ENCODE peak calls at places on chromosomes 16 and 17, in ten cellular contexts. Q is cardiac muscle cell, G is spleen, U is upper lobe of left lung, Z is brain microvascular endothelial cell, R is tibial artery, V is mammary epithelial cell, K is upper lobe of right lung, L is thyroid gland, H is progenitor cell of endocrine pancreas. W is an unnamed sample.

GRCh38 chr16:7513429-7513828 is 180.8 kb downstream of the RBFOX1 start:
- DNase-seq in U (no peak), L (peak), Z (no peak), V (no peak), H (no peak), G (no peak), K (no peak), R (no peak), Q (no peak), W (no peak)

GRCh38 chr17:56310780-56311179 is 157.5 kb downstream of the ANKFN1 start:
- DNase-seq in U (no peak), R (no peak), Z (no peak), H (no peak), G (no peak), L (no peak), V (no peak), Q (no peak), K (no peak), W (no peak)

GRCh38 chr16:64434526-64435069 is 687.3 kb downstream of the CDH11 start:
- DNase-seq in H (no peak), V (no peak), R (no peak), G (no peak), Q (no peak), Z (no peak), K (no peak), U (no peak), L (no peak), W (no peak)

GRCh38 chr16:22693670-22694340 is 120.2 kb upstream of the HS3ST2 start:
- DNase-seq in G (no peak), L (no peak), U (no peak), H (no peak), Q (no peak), V (no peak), Z (no peak), R (no peak), K (no peak), W (no peak)

GRCh38 chr16:79751785-79752184 is 151.2 kb upstream of the MAF start:
- DNase-seq in H (no peak), Q (peak), Z (no peak), K (no peak), U (no peak), L (no peak), V (peak), R (peak), G (no peak), W (no peak)

GRCh38 chr17:31411707-31412285 is 20.3 kb downstream of the RAB11FIP4 start:
- DNase-seq in G (peak), Q (no peak), H (no peak), K (no peak), U (no peak), Z (no peak), R (no peak), L (no peak), V (no peak), W (no peak)

GRCh38 chr17:36593651-36594316 is 2.1 kb downstream of the DHRS11 start:
- DNase-seq in R (no peak), H (no peak), V (no peak), K (peak), G (peak), L (no peak), U (no peak), Q (no peak), Z (no peak), W (no peak)

GRCh38 chr16:11743308-11744074 is 834 bp upstream of the TXNDC11 start:
- DNase-seq in Q (peak), V (peak), Z (peak), U (no peak), L (peak), G (peak), K (peak), H (no peak), R (peak), W (peak)

GRCh38 chr17:4634981-4635380 is 6.5 kb downstream of the ALOX15 start:
- DNase-seq in G (no peak), L (no peak), R (no peak), V (no peak), Z (no peak), U (no peak), H (no peak), K (peak), Q (no peak), W (no peak)

GRCh38 chr16:82331397-82331796 is 161.4 kb upstream of the MPHOSPH6 start:
- DNase-seq in H (no peak), U (no peak), K (no peak), Z (no peak), G (no peak), V (no peak), Q (no peak), R (no peak), L (no peak), W (no peak)

GRCh38 chr17:50304781-50305404 is 30.6 kb downstream of the TMEM92 start:
- DNase-seq in Q (peak), G (no peak), H (no peak), L (peak), K (no peak), R (no peak), Z (peak), U (peak), V (no peak), W (peak)

GRCh38 chr16:88527186-88527936 is 42.8 kb upstream of the ZC3H18 start:
- DNase-seq in V (peak), Z (peak), H (peak), L (peak), U (peak), K (peak), Q (peak), G (peak), R (no peak), W (peak)

GRCh38 chr17:31754239-31754945 is 104.7 kb downstream of the COPRS start:
- DNase-seq in R (no peak), Q (peak), V (peak), H (no peak), G (no peak), Z (peak), L (no peak), U (peak), K (no peak), W (peak)

GRCh38 chr17:75654176-75654575 is 12.8 kb downstream of the RECQL5 start:
- DNase-seq in U (no peak), L (no peak), Q (peak), H (no peak), Z (no peak), V (no peak), R (peak), K (no peak), G (no peak), W (no peak)

DNA sequence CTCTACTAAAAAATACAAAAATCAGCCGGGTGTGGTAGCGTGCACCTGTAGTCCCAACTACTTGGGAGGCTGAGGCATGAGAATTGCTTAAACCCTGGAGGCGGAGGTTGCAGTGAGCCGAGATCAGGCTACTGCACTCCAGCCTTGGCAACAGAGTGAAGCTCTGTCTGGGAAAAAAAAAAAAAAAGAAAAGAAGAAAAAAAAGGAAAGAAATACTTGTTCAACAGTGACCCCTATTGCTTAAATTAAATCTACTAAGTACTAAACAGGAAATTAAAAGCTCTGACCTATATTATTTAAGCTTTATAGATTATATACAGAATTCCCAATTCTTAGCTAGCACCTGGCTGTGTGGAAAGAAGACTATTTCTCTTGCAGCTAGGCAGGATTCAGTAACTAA is 48.9 kb downstream of the FBXL20 start:
- DNase-seq in L (no peak), V (no peak), H (no peak), U (no peak), K (no peak), Q (peak), Z (no peak), R (no peak), G (no peak), W (no peak)
- TF ChIP-seq CTCF in L (no peak), V (no peak), H (no peak), U (no peak), K (no peak), Q (no peak), Z (no peak), R (no peak), G (no peak), W (peak)

GRCh38 chr16:67207116-67207856 is 8.4 kb downstream of the ELMO3 start:
- DNase-seq in Q (no peak), V (no peak), G (no peak), R (no peak), L (no peak), U (peak), H (no peak), Z (no peak), K (no peak), W (no peak)

GRCh38 chr16:67204076-67204475 is 5.1 kb downstream of the ELMO3 start:
- DNase-seq in G (no peak), U (no peak), Z (no peak), K (no peak), L (no peak), V (no peak), H (no peak), R (no peak), Q (no peak), W (no peak)

GRCh38 chr16:67206838-67207115 is 7.8 kb downstream of the ELMO3 start:
- DNase-seq in G (no peak), H (no peak), U (no peak), V (peak), R (no peak), Z (no peak), L (no peak), K (no peak), Q (no peak), W (peak)

GRCh38 chr16:67207857-67208524 is 9.1 kb downstream of the ELMO3 start:
- DNase-seq in Z (peak), K (no peak), R (no peak), Q (no peak), U (no peak), V (peak), H (no peak), L (no peak), G (no peak), W (peak)

GRCh38 chr16:67206129-67206837 is 7.4 kb downstream of the ELMO3 start:
- DNase-seq in H (no peak), V (no peak), G (no peak), R (no peak), U (no peak), Q (no peak), L (no peak), Z (no peak), K (no peak), W (no peak)
- TF ChIP-seq CTCF in H (no peak), V (no peak), G (no peak), R (no peak), U (no peak), Q (no peak), L (no peak), Z (no peak), K (no peak), W (no peak)

DNA sequence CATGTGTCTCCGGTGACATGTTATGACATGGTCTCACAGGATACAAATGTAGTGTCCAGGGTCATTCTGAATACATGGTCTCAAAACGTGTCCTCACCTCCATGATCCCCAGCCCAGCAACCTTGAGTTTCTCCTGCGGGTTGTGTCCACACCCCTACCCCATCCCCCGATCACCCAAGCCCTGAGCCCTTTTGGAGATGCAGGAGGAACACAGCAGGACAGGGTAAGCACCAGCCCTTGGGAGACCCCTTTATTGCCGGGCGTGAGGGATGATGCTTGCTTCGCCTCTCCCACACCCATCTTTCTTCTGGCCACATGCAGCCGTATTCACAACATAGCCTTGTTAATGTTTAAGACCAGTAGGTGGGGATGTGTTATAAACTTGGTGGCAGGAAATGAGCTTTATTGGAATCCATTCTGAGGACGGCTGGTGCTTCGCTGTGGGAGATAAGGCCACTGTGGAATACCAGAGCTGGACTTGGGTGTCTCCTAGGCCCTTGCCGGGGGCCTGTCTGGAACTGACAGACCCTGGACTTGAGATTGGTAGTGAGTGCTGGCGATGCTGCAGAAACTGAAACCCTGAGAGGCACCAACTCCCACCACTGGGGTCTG is 5.5 kb downstream of the TMEM132E start:
- DNase-seq in R (no peak), Q (peak), H (no peak), G (peak), U (no peak), L (no peak), Z (no peak), V (peak), K (no peak), W (peak)
- TF ChIP-seq CTCF in R (no peak), Q (peak), H (no peak), G (no peak), U (no peak), L (no peak), Z (peak), V (peak), K (no peak), W (peak)

GRCh38 chr16:546909-547770 is 13.1 kb upstream of the PRR35 start:
- DNase-seq in L (peak), K (peak), U (peak), Q (peak), R (no peak), G (peak), V (peak), Z (no peak), H (no peak), W (no peak)
- TF ChIP-seq CTCF in L (no peak), K (peak), U (peak), Q (peak), R (peak), G (peak), V (peak), Z (peak), H (peak), W (no peak)

GRCh38 chr17:2842464-2842863 is 46.2 kb downstream of the RAP1GAP2 start:
- DNase-seq in U (no peak), Q (no peak), G (no peak), R (no peak), L (no peak), H (no peak), V (no peak), K (no peak), Z (no peak), W (no peak)

GRCh38 chr17:2841606-2842005 is 45.4 kb downstream of the RAP1GAP2 start:
- DNase-seq in R (no peak), V (no peak), G (no peak), L (no peak), Q (peak), H (no peak), Z (peak), K (no peak), U (no peak), W (no peak)

GRCh38 chr17:2835791-2836190 is 39.6 kb downstream of the RAP1GAP2 start:
- DNase-seq in Q (no peak), V (no peak), Z (no peak), K (no peak), G (no peak), U (no peak), R (no peak), L (no peak), H (no peak), W (no peak)

DNA sequence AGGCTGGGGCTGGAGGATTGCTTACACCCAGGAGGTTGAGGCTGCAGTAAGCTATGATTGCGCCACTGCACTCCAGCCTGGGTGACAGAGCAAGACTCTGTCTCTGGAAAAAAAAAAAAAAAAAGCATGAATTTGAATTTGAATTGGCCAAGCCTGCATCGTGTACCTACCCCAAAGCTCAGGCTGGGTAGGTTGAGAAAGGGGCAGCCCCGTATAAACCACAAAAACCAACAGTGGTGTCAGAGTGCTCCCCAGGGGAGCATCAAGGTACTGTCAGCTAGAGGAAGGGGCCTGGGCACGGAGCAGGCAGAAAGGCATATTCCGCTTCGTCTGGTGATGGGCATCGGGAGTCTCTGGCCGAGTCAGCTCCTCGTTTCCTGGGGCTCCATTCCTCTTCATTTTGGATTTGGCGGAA is 40.9 kb downstream of the RAP1GAP2 start:
- DNase-seq in U (no peak), K (no peak), L (no peak), Z (no peak), V (no peak), G (no peak), H (no peak), R (no peak), Q (no peak), W (no peak)
- TF ChIP-seq CTCF in U (no peak), K (no peak), L (no peak), Z (no peak), V (no peak), G (peak), H (no peak), R (no peak), Q (no peak), W (no peak)

GRCh38 chr16:56181401-56181800 is 9.9 kb upstream of the GNAO1 start:
- DNase-seq in Z (no peak), Q (no peak), V (no peak), G (no peak), K (no peak), L (no peak), R (no peak), U (no peak), H (no peak), W (no peak)

GRCh38 chr16:56183266-56183665 is 8.0 kb upstream of the GNAO1 start:
- DNase-seq in Z (no peak), L (no peak), K (no peak), R (no peak), G (no peak), Q (no peak), U (no peak), V (no peak), H (no peak), W (no peak)
- TF ChIP-seq CTCF in Z (no peak), L (no peak), K (no peak), R (no peak), G (no peak), Q (no peak), U (no peak), V (no peak), H (no peak), W (no peak)